ENCODE peak calls at places on chromosomes 12 and 14, in ten cellular contexts. Y is mammary epithelial cell, V is mesothelial cell of epicardium, Q is AG09319, F is tibial nerve, A is neural progenitor cell, U is lower lobe of right lung, K is AG10803, E is OCI-LY7, D is NB4. L is an unnamed sample.

GRCh38 chr12:2877047-2877958 is at the start of the genes FOXM1 and RHNO1:
- DNase-seq in Y (peak), V (peak), Q (peak), F (peak), A (peak), U (peak), K (peak), E (peak), D (peak), L (peak)

GRCh38 chr14:54440037-54440436 is 1.1 kb downstream of the CNIH1 start:
- DNase-seq in Y (peak), V (no peak), Q (no peak), F (no peak), A (no peak), U (no peak), K (peak), E (no peak), D (no peak), L (no peak)

GRCh38 chr14:48350971-48351370 is 675.6 kb upstream of the MDGA2 start:
- DNase-seq in Y (peak), V (no peak), Q (no peak), F (no peak), A (no peak), U (no peak), K (no peak), E (no peak), D (no peak), L (no peak)

GRCh38 chr12:52924764-52925716 is 20.2 kb upstream of the KRT8 start:
- DNase-seq in Y (peak), V (no peak), Q (no peak), F (no peak), A (no peak), U (no peak), K (peak), E (no peak), D (no peak), L (no peak)

GRCh38 chr14:100988411-100988900 is 84.9 kb upstream of the RTL1 start:
- DNase-seq in Y (peak), V (no peak), Q (no peak), F (no peak), A (no peak), U (no peak), K (no peak), E (no peak), D (no peak), L (no peak)

GRCh38 chr12:75137896-75138295 is 71.7 kb downstream of the KCNC2 start:
- DNase-seq in Y (no peak), V (no peak), Q (no peak), F (no peak), A (no peak), U (no peak), K (no peak), E (no peak), D (no peak), L (no peak)

GRCh38 chr14:88849717-88850116 is 25.3 kb downstream of the TTC8 start:
- DNase-seq in Y (no peak), V (no peak), Q (no peak), F (no peak), A (no peak), U (no peak), K (peak), E (no peak), D (no peak), L (no peak)

GRCh38 chr14:96584199-96584906 is 82.2 kb downstream of the PAPOLA start:
- DNase-seq in Y (peak), V (peak), Q (no peak), F (no peak), A (peak), U (no peak), K (no peak), E (peak), D (peak), L (peak)

GRCh38 chr12:673849-674248 is 10.6 kb upstream of the NINJ2 start:
- DNase-seq in Y (no peak), V (no peak), Q (no peak), F (no peak), A (no peak), U (no peak), K (no peak), E (no peak), D (no peak), L (no peak)

GRCh38 chr14:77761205-77761931 is 412 bp upstream of the SNW1 start:
- DNase-seq in Y (no peak), V (no peak), Q (no peak), F (peak), A (peak), U (no peak), K (peak), E (peak), D (peak), L (peak)

GRCh38 chr12:114319422-114319821 is 86.5 kb downstream of the TBX5 start:
- DNase-seq in Y (no peak), V (no peak), Q (peak), F (no peak), A (no peak), U (no peak), K (peak), E (no peak), D (no peak), L (no peak)

GRCh38 chr12:12819752-12820311 is 6.7 kb downstream of the DDX47 start:
- DNase-seq in Y (peak), V (no peak), Q (peak), F (no peak), A (no peak), U (no peak), K (peak), E (no peak), D (no peak), L (no peak)

GRCh38 chr12:61538951-61539350 is 721.3 kb upstream of the USP15 start:
- DNase-seq in Y (peak), V (no peak), Q (no peak), F (no peak), A (peak), U (no peak), K (no peak), E (peak), D (peak), L (peak)

GRCh38 chr14:72665259-72665658 is 228.6 kb downstream of the DPF3 start:
- DNase-seq in Y (peak), V (no peak), Q (peak), F (no peak), A (no peak), U (no peak), K (peak), E (no peak), D (no peak), L (no peak)

GRCh38 chr14:36663404-36664321 is 2.0 kb downstream of the PAX9 start:
- DNase-seq in Y (no peak), V (no peak), Q (no peak), F (no peak), A (peak), U (no peak), K (peak), E (no peak), D (no peak), L (no peak)

GRCh38 chr14:24366664-24367505 is 1.1 kb upstream of the NFATC4 start:
- DNase-seq in Y (peak), V (peak), Q (peak), F (peak), A (peak), U (peak), K (peak), E (peak), D (peak), L (peak)

GRCh38 chr12:26789731-26790644 is 43.0 kb downstream of the ITPR2 start:
- DNase-seq in Y (peak), V (no peak), Q (peak), F (no peak), A (no peak), U (no peak), K (peak), E (no peak), D (no peak), L (no peak)

GRCh38 chr12:51430196-51430895 is 5.7 kb downstream of the SLC4A8 start:
- DNase-seq in Y (no peak), V (no peak), Q (no peak), F (no peak), A (no peak), U (no peak), K (no peak), E (no peak), D (no peak), L (no peak)

GRCh38 chr14:90815817-90816662 is at the start of gene TTC7B:
- DNase-seq in Y (peak), V (peak), Q (no peak), F (no peak), A (peak), U (peak), K (peak), E (peak), D (peak), L (peak)

GRCh38 chr14:39175445-39176262 is 600 bp downstream of the PNN start:
- DNase-seq in Y (peak), V (no peak), Q (no peak), F (no peak), A (peak), U (no peak), K (peak), E (peak), D (peak), L (peak)

GRCh38 chr12:121301876-121302275 is 5.4 kb upstream of the CAMKK2 start:
- DNase-seq in Y (no peak), V (no peak), Q (no peak), F (no peak), A (no peak), U (no peak), K (peak), E (no peak), D (no peak), L (no peak)

GRCh38 chr12:131755305-131756113 is 44.6 kb downstream of the SFSWAP start:
- DNase-seq in Y (no peak), V (no peak), Q (no peak), F (no peak), A (peak), U (no peak), K (peak), E (peak), D (peak), L (no peak)

GRCh38 chr14:72560331-72560730 is 333.6 kb downstream of the DPF3 start:
- DNase-seq in Y (no peak), V (no peak), Q (no peak), F (no peak), A (no peak), U (no peak), K (no peak), E (no peak), D (no peak), L (no peak)

GRCh38 chr14:51188566-51189185 is 51.4 kb upstream of the TMX1 start:
- DNase-seq in Y (no peak), V (no peak), Q (no peak), F (no peak), A (no peak), U (no peak), K (peak), E (no peak), D (no peak), L (no peak)

GRCh38 chr14:51079085-51079484 is 15.8 kb downstream of the TRIM9 start:
- DNase-seq in Y (peak), V (no peak), Q (no peak), F (no peak), A (no peak), U (no peak), K (peak), E (no peak), D (no peak), L (no peak)

GRCh38 chr12:6277982-6278438 is 32.5 kb upstream of the PLEKHG6 start:
- DNase-seq in Y (peak), V (no peak), Q (no peak), F (no peak), A (no peak), U (peak), K (no peak), E (no peak), D (no peak), L (no peak)

GRCh38 chr14:22047105-22047504 is 373.5 kb upstream of the OR4E1 start:
- DNase-seq in Y (peak), V (no peak), Q (no peak), F (no peak), A (peak), U (no peak), K (no peak), E (peak), D (peak), L (peak)

GRCh38 chr12:112714166-112714565 is 77.4 kb upstream of the RPH3A start:
- DNase-seq in Y (peak), V (no peak), Q (no peak), F (no peak), A (no peak), U (no peak), K (no peak), E (no peak), D (no peak), L (no peak)

GRCh38 chr12:42603246-42603645 is 13.7 kb upstream of the PRICKLE1 start:
- DNase-seq in Y (no peak), V (no peak), Q (no peak), F (no peak), A (peak), U (no peak), K (no peak), E (no peak), D (no peak), L (no peak)

GRCh38 chr12:47123730-47124129 is 44.0 kb upstream of the AMIGO2 start:
- DNase-seq in Y (no peak), V (no peak), Q (no peak), F (no peak), A (no peak), U (no peak), K (no peak), E (no peak), D (no peak), L (no peak)

GRCh38 chr14:56730468-56731145 is 79.7 kb downstream of the OTX2 start:
- DNase-seq in Y (no peak), V (no peak), Q (no peak), F (no peak), A (peak), U (no peak), K (no peak), E (no peak), D (no peak), L (peak)

GRCh38 chr12:54463034-54463433 is 10.4 kb downstream of the GTSF1 start:
- DNase-seq in Y (peak), V (no peak), Q (peak), F (peak), A (no peak), U (no peak), K (peak), E (no peak), D (peak), L (no peak)

GRCh38 chr12:28110329-28110728 is 79.9 kb upstream of the CCDC91 start:
- DNase-seq in Y (no peak), V (no peak), Q (no peak), F (no peak), A (peak), U (no peak), K (no peak), E (no peak), D (peak), L (no peak)
- TF ChIP-seq CTCF in Y (no peak), V (no peak), Q (no peak), F (no peak), A (peak), U (no peak), K (no peak), E (no peak), D (no peak), L (no peak)

GRCh38 chr12:94193168-94193567 is 44.8 kb downstream of the PLXNC1 start:
- DNase-seq in Y (no peak), V (no peak), Q (no peak), F (no peak), A (no peak), U (no peak), K (no peak), E (peak), D (no peak), L (no peak)

GRCh38 chr12:94198469-94198868 is 50.1 kb downstream of the PLXNC1 start:
- DNase-seq in Y (no peak), V (no peak), Q (no peak), F (no peak), A (no peak), U (no peak), K (no peak), E (no peak), D (no peak), L (no peak)

GRCh38 chr12:94192506-94192905 is 44.1 kb downstream of the PLXNC1 start:
- DNase-seq in Y (no peak), V (no peak), Q (no peak), F (no peak), A (no peak), U (no peak), K (no peak), E (no peak), D (no peak), L (no peak)

GRCh38 chr12:94193623-94194022 is 45.2 kb downstream of the PLXNC1 start:
- DNase-seq in Y (no peak), V (no peak), Q (no peak), F (no peak), A (no peak), U (no peak), K (no peak), E (no peak), D (no peak), L (no peak)

DNA sequence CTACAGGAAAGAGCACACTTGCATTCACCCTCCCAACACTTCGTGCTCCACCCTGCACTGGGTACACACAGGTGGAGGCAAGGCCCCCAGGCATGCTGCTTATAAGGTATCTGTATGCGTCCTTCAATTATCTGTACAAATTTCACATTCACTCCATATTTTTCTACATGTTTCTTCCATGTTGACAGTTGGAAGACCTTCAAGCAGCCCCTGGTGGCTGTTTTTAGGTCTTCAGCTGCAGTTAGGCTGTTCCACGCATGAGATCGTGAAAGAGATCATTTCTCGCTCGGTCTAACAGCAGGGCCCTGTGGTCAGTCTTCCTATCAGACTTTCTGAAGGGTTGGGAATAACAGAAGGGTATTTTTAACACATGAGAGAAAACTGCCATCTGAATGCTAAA is 47.1 kb downstream of the PLXNC1 start:
- DNase-seq in Y (no peak), V (no peak), Q (no peak), F (no peak), A (no peak), U (no peak), K (no peak), E (no peak), D (no peak), L (no peak)
- TF ChIP-seq CTCF in Y (no peak), V (no peak), Q (no peak), F (no peak), A (peak), U (no peak), K (no peak), E (peak), D (peak), L (no peak)

DNA sequence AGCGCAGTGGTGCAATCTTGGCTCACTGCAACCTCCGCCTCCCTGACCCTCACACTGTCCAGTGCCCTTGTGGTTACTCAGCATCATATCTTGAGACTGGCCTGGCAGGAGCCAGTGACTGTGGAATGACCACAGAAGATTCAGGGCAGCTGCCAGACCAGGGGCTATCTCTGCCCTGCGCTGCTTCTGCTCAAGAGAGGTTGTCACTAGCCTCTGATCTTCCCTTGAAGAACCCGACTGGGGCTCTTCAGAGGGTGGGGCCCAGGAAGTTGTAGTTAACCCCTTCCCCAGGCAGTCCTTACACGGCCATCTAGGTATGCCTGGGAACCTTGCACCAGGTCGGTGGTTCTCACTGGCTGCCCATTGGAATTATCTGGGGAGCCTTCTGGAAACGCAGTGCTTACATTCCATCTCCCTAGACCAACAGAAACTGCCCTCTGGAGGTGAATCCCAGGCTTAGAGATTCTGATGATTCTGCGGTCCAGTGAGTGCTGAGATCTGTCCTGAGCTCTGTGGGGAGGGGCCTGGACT is 41.4 kb downstream of the PLEKHG3 start:
- DNase-seq in Y (no peak), V (no peak), Q (no peak), F (no peak), A (peak), U (no peak), K (peak), E (no peak), D (no peak), L (no peak)
- TF ChIP-seq CTCF in Y (no peak), V (no peak), Q (peak), F (no peak), A (peak), U (no peak), K (peak), E (no peak), D (no peak), L (no peak)

DNA sequence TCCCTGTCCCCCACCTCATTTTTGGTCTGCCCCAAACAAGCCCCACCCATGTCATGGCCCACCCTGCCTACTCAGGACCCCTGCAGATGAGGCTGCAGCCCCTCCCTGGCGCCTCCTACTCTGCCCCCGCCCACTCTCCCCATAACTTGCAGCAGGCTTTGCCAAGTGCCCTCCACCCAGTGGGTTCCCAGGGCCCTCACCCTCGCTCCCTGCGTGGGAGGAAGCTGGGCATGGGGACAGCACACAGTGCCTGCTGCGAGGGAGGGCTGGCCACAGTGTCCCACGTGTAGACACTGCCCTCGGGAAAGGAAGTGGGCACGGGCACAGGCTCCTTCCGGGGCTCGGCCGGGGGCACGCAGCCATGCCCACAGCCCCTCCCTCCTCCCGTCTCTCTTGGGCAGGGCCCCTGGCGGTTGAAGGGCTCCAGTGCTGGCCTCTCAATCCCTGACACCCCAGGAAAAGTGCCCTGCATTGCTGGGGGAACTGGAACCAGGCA is 9.4 kb downstream of the AKT1 start:
- DNase-seq in Y (no peak), V (no peak), Q (no peak), F (no peak), A (no peak), U (peak), K (no peak), E (no peak), D (no peak), L (no peak)
- TF ChIP-seq CTCF in Y (no peak), V (no peak), Q (no peak), F (no peak), A (no peak), U (peak), K (no peak), E (no peak), D (no peak), L (no peak)

L was measured in endothelial cell.